ENCODE peak calls at places on chromosome 5, in six cellular contexts. M is astrocyte of the spinal cord; K is HT1080; F is left lobe of liver; S is GM10248; L is stimulated activated CD4-positive, alpha-beta T cell treated with anti-CD3 and anti-CD28 coated beads, TNF-alpha, amount 100 ng/mL, for 24 hours. I is an unnamed sample.

GRCh38 chr5:168159425-168159824 is 132.0 kb upstream of the WWC1 start:
- DNase-seq in M (no peak), K (no peak), S (peak; percentile 34), F (no peak), L (no peak), I (no peak)

GRCh38 chr5:134581241-134581981 is 51.2 kb downstream of the SAR1B start:
- DNase-seq in K (no peak), F (peak; percentile 81), L (no peak), M (no peak), S (no peak), I (peak; percentile 73)

GRCh38 chr5:65126192-65126591 is 355.5 kb downstream of the ADAMTS6 start:
- DNase-seq in S (no peak), F (no peak), M (peak; percentile 35), K (no peak), L (no peak), I (no peak)

GRCh38 chr5:177194278-177194677 is 60.7 kb downstream of the NSD1 start:
- DNase-seq in K (peak; percentile 100), L (no peak), M (peak; percentile 83), S (no peak), F (no peak), I (no peak)

GRCh38 chr5:79864364-79864763 is 126.7 kb downstream of the MTX3 start:
- DNase-seq in L (no peak), K (no peak), F (no peak), M (no peak), S (no peak), I (no peak)

GRCh38 chr5:149636861-149637246 is 55.6 kb downstream of the ARHGEF37 start:
- DNase-seq in L (no peak), K (peak; percentile 66), M (peak; percentile 61), F (no peak), S (peak; percentile 73), I (no peak)

GRCh38 chr5:142404046-142404477 is 79.2 kb upstream of the SPRY4 start:
- DNase-seq in M (peak; percentile 37), F (no peak), S (no peak), L (no peak), K (no peak), I (no peak)

GRCh38 chr5:128512894-128513293 is 25.2 kb downstream of the FBN2 start:
- DNase-seq in S (no peak), K (no peak), L (no peak), F (no peak), M (no peak), I (no peak)

GRCh38 chr5:9356306-9356942 is 189.5 kb downstream of the SEMA5A start:
- DNase-seq in K (no peak), S (no peak), L (no peak), F (no peak), M (peak; percentile 64), I (no peak)

GRCh38 chr5:2383678-2384025 is 367.8 kb downstream of the IRX2 start:
- DNase-seq in S (no peak), K (no peak), L (no peak), M (no peak), F (peak; percentile 10), I (no peak)

GRCh38 chr5:175830586-175831300 is 40.6 kb upstream of the CPLX2 start:
- DNase-seq in K (no peak), S (no peak), M (no peak), F (no peak), L (no peak), I (no peak)

GRCh38 chr5:39520232-39520572 is 95.4 kb upstream of the DAB2 start:
- DNase-seq in M (peak; percentile 91), S (no peak), F (no peak), K (peak; percentile 75), L (no peak), I (no peak)

I was measured in coronary artery.